ENCODE peak calls at places on chromosomes 2 and 18, in seven cellular contexts. G is osteocyte; T is stimulated activated CD8-positive, alpha-beta memory T cell treated with anti-CD3 and anti-CD28 coated beads, Interleukin-15, amount 100 ng/mL, for 1 hour; W is BE2C; S is NCI-H524; J is NCI-H748 treated with DMSO at 0.1 percent for 48 hours; V is CD8-positive, alpha-beta T cell. U is an unnamed sample.

GRCh38 chr18:57833441-57834101 is 30.5 kb upstream of the ATP8B1 start:
- DNase-seq in S (no peak), T (no peak), W (no peak), G (no peak), J (no peak), V (no peak), U (no peak)

GRCh38 chr2:187383043-187383800 is 64.8 kb downstream of the CALCRL start:
- DNase-seq in G (no peak), S (no peak), V (no peak), W (no peak), T (no peak), J (no peak), U (no peak)

GRCh38 chr2:120348134-120349103 is 2.5 kb downstream of the INHBB start:
- DNase-seq in G (no peak), W (no peak), J (peak; percentile 37), V (no peak), T (no peak), S (no peak), U (no peak)

GRCh38 chr2:23390152-23390551 is 5.2 kb downstream of the KLHL29 start:
- DNase-seq in J (no peak), V (no peak), G (no peak), T (no peak), S (no peak), W (no peak), U (peak; percentile 72)

GRCh38 chr2:36574560-36574959 is 23.4 kb downstream of the FEZ2 start:
- DNase-seq in J (no peak), V (no peak), S (no peak), G (no peak), T (no peak), W (no peak), U (no peak)

GRCh38 chr2:165530-165929 is 98.3 kb downstream of the SH3YL1 start:
- DNase-seq in T (no peak), J (no peak), G (no peak), V (no peak), S (no peak), W (no peak), U (no peak)

GRCh38 chr2:136378712-136379595 is 261.0 kb upstream of the CXCR4 start:
- DNase-seq in S (peak; percentile 46), W (peak; percentile 58), V (peak; percentile 81), J (peak; percentile 56), T (peak; percentile 68), G (no peak), U (peak; percentile 72)

GRCh38 chr2:171958475-171958874 is 36.2 kb downstream of the HAT1 start:
- DNase-seq in T (no peak), G (no peak), V (no peak), W (no peak), S (no peak), J (no peak), U (no peak)

GRCh38 chr18:9951022-9951859 is 37.4 kb downstream of the VAPA start:
- DNase-seq in J (no peak), T (no peak), V (no peak), S (no peak), W (peak; percentile 42), G (no peak), U (peak; percentile 38)

GRCh38 chr2:117674172-117674571 is 140.3 kb upstream of the DDX18 start:
- DNase-seq in J (no peak), S (no peak), W (no peak), V (no peak), T (no peak), G (no peak), U (no peak)

GRCh38 chr2:174762464-174762863 is 1.8 kb downstream of the CHRNA1 start:
- DNase-seq in G (no peak), T (no peak), W (no peak), J (no peak), V (no peak), S (no peak), U (no peak)

GRCh38 chr2:29336741-29337340 is 221.6 kb downstream of the CLIP4 start:
- DNase-seq in S (peak; percentile 23), W (no peak), T (no peak), V (no peak), G (no peak), J (no peak), U (no peak)

GRCh38 chr18:10398571-10398970 is 55.9 kb upstream of the APCDD1 start:
- DNase-seq in J (no peak), V (no peak), G (no peak), W (no peak), S (peak; percentile 14), T (no peak), U (no peak)

GRCh38 chr2:120546077-120546864 is 189.4 kb upstream of the GLI2 start:
- DNase-seq in V (no peak), J (no peak), G (no peak), S (no peak), W (no peak), T (no peak), U (no peak)

GRCh38 chr2:136117909-136118818 is at the start of gene CXCR4:
- DNase-seq in V (peak; percentile 94), T (peak; percentile 86), J (peak; percentile 89), G (no peak), S (peak; percentile 74), W (peak; percentile 57), U (peak; percentile 94)

GRCh38 chr2:188114014-188114413 is 177.7 kb upstream of the GULP1 start:
- DNase-seq in T (no peak), V (no peak), S (no peak), J (no peak), W (no peak), G (no peak), U (no peak)

GRCh38 chr2:120222186-120223033 is 790 bp downstream of the TMEM185B start:
- DNase-seq in V (no peak), G (no peak), W (no peak), T (no peak), S (no peak), J (no peak), U (no peak)

GRCh38 chr2:232794981-232795380 is 18.6 kb upstream of the KCNJ13 start:
- DNase-seq in J (no peak), S (no peak), V (no peak), T (no peak), W (no peak), G (no peak), U (no peak)

GRCh38 chr2:203871371-203871983 is 3.9 kb downstream of the CTLA4 start:
- DNase-seq in J (no peak), T (no peak), S (no peak), G (no peak), V (no peak), W (no peak), U (no peak)

GRCh38 chr2:235634435-235635152 is 140.8 kb downstream of the AGAP1 start:
- DNase-seq in S (no peak), V (no peak), W (no peak), J (no peak), G (no peak), T (no peak), U (no peak)

GRCh38 chr2:17223171-17223570 is 295.1 kb downstream of the RAD51AP2 start:
- DNase-seq in J (no peak), W (no peak), G (no peak), T (no peak), V (no peak), S (no peak), U (no peak)

GRCh38 chr18:8229786-8230185 is 379.5 kb upstream of the RAB12 start:
- DNase-seq in J (no peak), G (no peak), W (no peak), S (no peak), V (no peak), T (no peak), U (no peak)

GRCh38 chr2:219521066-219521880 is 7.0 kb downstream of the ASIC4 start:
- DNase-seq in T (no peak), V (no peak), J (no peak), G (no peak), W (peak; percentile 84), S (peak; percentile 73), U (peak; percentile 35)

GRCh38 chr2:240320561-240321091 is 114.8 kb upstream of the GPC1 start:
- DNase-seq in J (no peak), G (no peak), T (no peak), W (no peak), V (no peak), S (peak; percentile 18), U (no peak)

GRCh38 chr2:233354971-233355574 is 779 bp downstream of the DGKD start:
- DNase-seq in W (no peak), S (no peak), J (peak; percentile 8), T (no peak), G (no peak), V (peak; percentile 24), U (no peak)

GRCh38 chr2:36655456-36655855 is 41.1 kb upstream of the VIT start:
- DNase-seq in G (no peak), W (no peak), V (no peak), T (no peak), J (no peak), S (no peak), U (no peak)

GRCh38 chr2:161486111-161486510 is 70.0 kb downstream of the TBR1 start:
- DNase-seq in W (no peak), G (no peak), S (no peak), V (no peak), T (no peak), J (no peak), U (no peak)

GRCh38 chr2:206713770-206714169 is 4.4 kb downstream of the DYTN start:
- DNase-seq in T (no peak), G (no peak), S (no peak), V (no peak), J (no peak), W (no peak), U (no peak)